ENCODE peak calls at places on chromosomes 6 and 20, in eight cellular contexts. One of them, this sample, is unnamed.

GRCh38 chr20:58712823-58713731 is 20.5 kb downstream of the NPEPL1 start:
- DNase-seq in sigmoid colon: peak; percentile 55
- DNase-seq in A549: no peak
- DNase-seq in H1: peak; percentile 43
- DNase-seq in tibial nerve: peak; percentile 2
- DNase-seq in suprapubic skin: peak; percentile 43
- DNase-seq in ovary: no peak
- DNase-seq in GM12878: no peak
- DNase-seq in this sample: no peak

GRCh38 chr6:5950448-5950847 is 56.3 kb downstream of the NRN1 start:
- DNase-seq in A549: peak; percentile 29
- DNase-seq in suprapubic skin: no peak
- DNase-seq in H1: peak; percentile 73
- DNase-seq in GM12878: no peak
- DNase-seq in sigmoid colon: no peak
- DNase-seq in ovary: no peak
- DNase-seq in tibial nerve: no peak
- DNase-seq in this sample: no peak

GRCh38 chr20:49674383-49675352 is 39.0 kb downstream of the B4GALT5 start:
- DNase-seq in GM12878: no peak
- DNase-seq in suprapubic skin: no peak
- DNase-seq in H1: no peak
- DNase-seq in sigmoid colon: no peak
- DNase-seq in ovary: no peak
- DNase-seq in A549: peak; percentile 93
- DNase-seq in tibial nerve: no peak
- DNase-seq in this sample: no peak

GRCh38 chr20:62805711-62806382 is 1.2 kb downstream of the OGFR start:
- DNase-seq in A549: no peak
- DNase-seq in tibial nerve: peak; percentile 48
- DNase-seq in suprapubic skin: no peak
- DNase-seq in GM12878: no peak
- DNase-seq in sigmoid colon: no peak
- DNase-seq in H1: no peak
- DNase-seq in ovary: peak; percentile 63
- DNase-seq in this sample: peak; percentile 81

GRCh38 chr6:128074561-128074960 is 173.7 kb upstream of the THEMIS start:
- DNase-seq in suprapubic skin: no peak
- DNase-seq in ovary: no peak
- DNase-seq in H1: no peak
- DNase-seq in GM12878: no peak
- DNase-seq in A549: no peak
- DNase-seq in sigmoid colon: no peak
- DNase-seq in tibial nerve: no peak
- DNase-seq in this sample: no peak

GRCh38 chr6:33958208-33958862 is 154.5 kb upstream of the MLN start:
- DNase-seq in ovary: no peak
- DNase-seq in sigmoid colon: no peak
- DNase-seq in tibial nerve: no peak
- DNase-seq in GM12878: no peak
- DNase-seq in A549: no peak
- DNase-seq in suprapubic skin: no peak
- DNase-seq in H1: peak; percentile 82
- DNase-seq in this sample: no peak

GRCh38 chr6:103870970-103871369 is 988.7 kb downstream of the HACE1 start:
- DNase-seq in tibial nerve: no peak
- DNase-seq in A549: no peak
- DNase-seq in GM12878: no peak
- DNase-seq in suprapubic skin: no peak
- DNase-seq in ovary: no peak
- DNase-seq in H1: no peak
- DNase-seq in sigmoid colon: no peak
- DNase-seq in this sample: no peak

GRCh38 chr6:131950767-131951575 is at the start of gene CCN2:
- DNase-seq in H1: peak; percentile 96
- DNase-seq in A549: peak; percentile 94
- DNase-seq in tibial nerve: peak; percentile 79
- DNase-seq in suprapubic skin: peak; percentile 93
- DNase-seq in sigmoid colon: peak; percentile 95
- DNase-seq in GM12878: no peak
- DNase-seq in ovary: peak; percentile 79
- DNase-seq in this sample: peak; percentile 62

GRCh38 chr20:44723798-44724362 is 8.7 kb downstream of the CCN5 start:
- DNase-seq in H1: no peak
- DNase-seq in suprapubic skin: no peak
- DNase-seq in sigmoid colon: no peak
- DNase-seq in ovary: no peak
- DNase-seq in tibial nerve: no peak
- DNase-seq in GM12878: no peak
- DNase-seq in A549: no peak
- DNase-seq in this sample: no peak

GRCh38 chr20:44959896-44960852 is at the start of gene TOMM34:
- DNase-seq in A549: peak; percentile 93
- DNase-seq in H1: peak; percentile 97
- DNase-seq in suprapubic skin: peak; percentile 94
- DNase-seq in tibial nerve: peak; percentile 92
- DNase-seq in GM12878: no peak
- DNase-seq in sigmoid colon: peak; percentile 97
- DNase-seq in ovary: peak; percentile 95
- DNase-seq in this sample: peak; percentile 99

GRCh38 chr6:139829557-139829956 is 455.1 kb upstream of the CITED2 start:
- DNase-seq in sigmoid colon: no peak
- DNase-seq in A549: no peak
- DNase-seq in ovary: peak; percentile 28
- DNase-seq in tibial nerve: no peak
- DNase-seq in suprapubic skin: no peak
- DNase-seq in H1: no peak
- DNase-seq in GM12878: no peak
- DNase-seq in this sample: no peak

GRCh38 chr6:31083742-31084354 is 28.5 kb downstream of the C6orf15 start:
- DNase-seq in tibial nerve: peak; percentile 24
- DNase-seq in ovary: no peak
- DNase-seq in A549: peak; percentile 67
- DNase-seq in GM12878: no peak
- DNase-seq in sigmoid colon: no peak
- DNase-seq in H1: peak; percentile 84
- DNase-seq in suprapubic skin: no peak
- DNase-seq in this sample: no peak

GRCh38 chr6:27209659-27210269 is 37.7 kb upstream of the PRSS16 start:
- DNase-seq in suprapubic skin: no peak
- DNase-seq in H1: no peak
- DNase-seq in A549: peak; percentile 67
- DNase-seq in tibial nerve: no peak
- DNase-seq in sigmoid colon: no peak
- DNase-seq in GM12878: no peak
- DNase-seq in ovary: no peak
- DNase-seq in this sample: no peak

GRCh38 chr20:25251019-25251418 is 3.1 kb downstream of the PYGB start:
- DNase-seq in sigmoid colon: no peak
- DNase-seq in tibial nerve: no peak
- DNase-seq in ovary: no peak
- DNase-seq in suprapubic skin: no peak
- DNase-seq in H1: peak; percentile 24
- DNase-seq in A549: no peak
- DNase-seq in GM12878: no peak
- DNase-seq in this sample: no peak

GRCh38 chr6:53960311-53960710 is 150.9 kb upstream of the MLIP start:
- DNase-seq in tibial nerve: no peak
- DNase-seq in GM12878: no peak
- DNase-seq in H1: no peak
- DNase-seq in sigmoid colon: no peak
- DNase-seq in suprapubic skin: no peak
- DNase-seq in ovary: no peak
- DNase-seq in A549: no peak
- DNase-seq in this sample: no peak

GRCh38 chr6:79586548-79586947 is 44.6 kb upstream of the SH3BGRL2 start:
- DNase-seq in suprapubic skin: no peak
- DNase-seq in GM12878: no peak
- DNase-seq in tibial nerve: no peak
- DNase-seq in ovary: no peak
- DNase-seq in A549: peak; percentile 54
- DNase-seq in sigmoid colon: no peak
- DNase-seq in H1: no peak
- DNase-seq in this sample: no peak

GRCh38 chr6:6331393-6331792 is 10.9 kb upstream of the F13A1 start:
- DNase-seq in GM12878: peak; percentile 95
- DNase-seq in suprapubic skin: no peak
- DNase-seq in ovary: no peak
- DNase-seq in A549: no peak
- DNase-seq in H1: no peak
- DNase-seq in tibial nerve: no peak
- DNase-seq in sigmoid colon: no peak
- DNase-seq in this sample: no peak

GRCh38 chr20:50373674-50374286 is 136.4 kb upstream of the PTPN1 start:
- DNase-seq in tibial nerve: no peak
- DNase-seq in ovary: no peak
- DNase-seq in H1: no peak
- DNase-seq in sigmoid colon: no peak
- DNase-seq in suprapubic skin: no peak
- DNase-seq in GM12878: no peak
- DNase-seq in A549: peak; percentile 60
- DNase-seq in this sample: no peak

GRCh38 chr6:148239777-148240462 is 102.7 kb upstream of the SASH1 start:
- DNase-seq in tibial nerve: no peak
- DNase-seq in sigmoid colon: no peak
- DNase-seq in ovary: no peak
- DNase-seq in GM12878: no peak
- DNase-seq in suprapubic skin: no peak
- DNase-seq in H1: no peak
- DNase-seq in A549: no peak
- DNase-seq in this sample: no peak

GRCh38 chr6:52507557-52508260 is 69.2 kb downstream of the TRAM2 start:
- DNase-seq in tibial nerve: peak; percentile 69
- DNase-seq in ovary: no peak
- DNase-seq in suprapubic skin: no peak
- DNase-seq in GM12878: no peak
- DNase-seq in H1: no peak
- DNase-seq in sigmoid colon: no peak
- DNase-seq in A549: peak; percentile 26
- DNase-seq in this sample: no peak

GRCh38 chr20:18401305-18401704 is 65.5 kb downstream of the DZANK1 start:
- DNase-seq in H1: no peak
- DNase-seq in tibial nerve: no peak
- DNase-seq in sigmoid colon: no peak
- DNase-seq in ovary: no peak
- DNase-seq in GM12878: no peak
- DNase-seq in A549: no peak
- DNase-seq in suprapubic skin: no peak
- DNase-seq in this sample: no peak

GRCh38 chr20:22274330-22274729 is 310.0 kb downstream of the FOXA2 start:
- DNase-seq in H1: no peak
- DNase-seq in A549: no peak
- DNase-seq in suprapubic skin: no peak
- DNase-seq in tibial nerve: no peak
- DNase-seq in ovary: no peak
- DNase-seq in sigmoid colon: no peak
- DNase-seq in GM12878: no peak
- DNase-seq in this sample: no peak

GRCh38 chr6:40906759-40907158 is 132.3 kb downstream of the UNC5CL start:
- DNase-seq in H1: no peak
- DNase-seq in GM12878: no peak
- DNase-seq in A549: peak; percentile 79
- DNase-seq in suprapubic skin: no peak
- DNase-seq in ovary: no peak
- DNase-seq in sigmoid colon: no peak
- DNase-seq in tibial nerve: no peak
- DNase-seq in this sample: no peak

GRCh38 chr6:109783245-109783990 is 92.3 kb downstream of the FIG4 start:
- DNase-seq in sigmoid colon: no peak
- DNase-seq in H1: peak; percentile 57
- DNase-seq in tibial nerve: no peak
- DNase-seq in ovary: no peak
- DNase-seq in A549: no peak
- DNase-seq in GM12878: no peak
- DNase-seq in suprapubic skin: no peak
- DNase-seq in this sample: no peak
- TF ChIP-seq CTCF in sigmoid colon: no peak
- TF ChIP-seq CTCF in H1: no peak
- TF ChIP-seq CTCF in tibial nerve: no peak
- TF ChIP-seq CTCF in ovary: no peak
- TF ChIP-seq CTCF in A549: no peak
- TF ChIP-seq CTCF in GM12878: peak; percentile 3
- TF ChIP-seq CTCF in suprapubic skin: no peak
- TF ChIP-seq CTCF in this sample: no peak

GRCh38 chr6:81838724-81839425 is 86.4 kb upstream of the TENT5A start:
- DNase-seq in tibial nerve: no peak
- DNase-seq in suprapubic skin: no peak
- DNase-seq in A549: peak; percentile 9
- DNase-seq in H1: no peak
- DNase-seq in GM12878: no peak
- DNase-seq in sigmoid colon: no peak
- DNase-seq in ovary: no peak
- DNase-seq in this sample: no peak
- TF ChIP-seq EP300 in tibial nerve: no peak
- TF ChIP-seq EP300 in suprapubic skin: no peak
- TF ChIP-seq EP300 in A549: no peak
- TF ChIP-seq EP300 in H1: no peak
- TF ChIP-seq EP300 in GM12878: no peak
- TF ChIP-seq EP300 in sigmoid colon: no peak
- TF ChIP-seq EP300 in ovary: no peak
- TF ChIP-seq EP300 in this sample: no peak

GRCh38 chr20:61433816-61434215 is 181.8 kb downstream of the CDH4 start:
- DNase-seq in tibial nerve: no peak
- DNase-seq in A549: no peak
- DNase-seq in GM12878: no peak
- DNase-seq in sigmoid colon: no peak
- DNase-seq in H1: no peak
- DNase-seq in ovary: no peak
- DNase-seq in suprapubic skin: no peak
- DNase-seq in this sample: no peak
- H3K4me1 ChIP-seq in tibial nerve: peaks cover 25% of the 10 kb centered on the region
- H3K4me1 ChIP-seq in A549: peaks cover 8% of the 10 kb centered on the region
- H3K4me1 ChIP-seq in GM12878: no peaks in the 10 kb centered on the region
- H3K4me1 ChIP-seq in sigmoid colon: peaks cover 9% of the 10 kb centered on the region
- H3K4me1 ChIP-seq in H1: peaks cover 22% of the 10 kb centered on the region
- H3K4me1 ChIP-seq in ovary: no peaks in the 10 kb centered on the region
- H3K4me1 ChIP-seq in suprapubic skin: no peaks in the 10 kb centered on the region
- H3K4me1 ChIP-seq in this sample: no peaks in the 10 kb centered on the region

GRCh38 chr6:3538536-3538935 is 81.7 kb upstream of the SLC22A23 start:
- DNase-seq in A549: no peak
- DNase-seq in ovary: no peak
- DNase-seq in suprapubic skin: no peak
- DNase-seq in H1: peak; percentile 26
- DNase-seq in GM12878: no peak
- DNase-seq in sigmoid colon: no peak
- DNase-seq in tibial nerve: no peak
- DNase-seq in this sample: no peak

GRCh38 chr6:3545156-3545555 is 88.3 kb upstream of the SLC22A23 start:
- DNase-seq in GM12878: no peak
- DNase-seq in A549: no peak
- DNase-seq in suprapubic skin: no peak
- DNase-seq in H1: peak; percentile 11
- DNase-seq in ovary: no peak
- DNase-seq in sigmoid colon: no peak
- DNase-seq in tibial nerve: no peak
- DNase-seq in this sample: no peak

GRCh38 chr6:3540980-3541379 is 84.1 kb upstream of the SLC22A23 start:
- DNase-seq in tibial nerve: no peak
- DNase-seq in A549: no peak
- DNase-seq in suprapubic skin: no peak
- DNase-seq in sigmoid colon: no peak
- DNase-seq in H1: peak; percentile 34
- DNase-seq in GM12878: no peak
- DNase-seq in ovary: no peak
- DNase-seq in this sample: no peak

GRCh38 chr6:3540253-3540820 is 83.5 kb upstream of the SLC22A23 start:
- DNase-seq in suprapubic skin: no peak
- DNase-seq in sigmoid colon: no peak
- DNase-seq in ovary: no peak
- DNase-seq in GM12878: no peak
- DNase-seq in H1: peak; percentile 35
- DNase-seq in tibial nerve: no peak
- DNase-seq in A549: no peak
- DNase-seq in this sample: peak; percentile 41

GRCh38 chr6:3542032-3542640 is 85.3 kb upstream of the SLC22A23 start:
- DNase-seq in sigmoid colon: no peak
- DNase-seq in tibial nerve: no peak
- DNase-seq in suprapubic skin: no peak
- DNase-seq in H1: peak; percentile 32
- DNase-seq in A549: no peak
- DNase-seq in ovary: no peak
- DNase-seq in GM12878: no peak
- DNase-seq in this sample: no peak
- TF ChIP-seq CTCF in sigmoid colon: no peak
- TF ChIP-seq CTCF in tibial nerve: no peak
- TF ChIP-seq CTCF in suprapubic skin: no peak
- TF ChIP-seq CTCF in H1: no peak
- TF ChIP-seq CTCF in A549: no peak
- TF ChIP-seq CTCF in ovary: no peak
- TF ChIP-seq CTCF in GM12878: no peak
- TF ChIP-seq CTCF in this sample: no peak

This sample was measured in upper lobe of left lung.